ENCODE peak calls at places on chromosomes 5 and 9, in five cellular contexts. E is breast epithelium, Y is erythroblast, B is heart left ventricle, G is transverse colon. F is an unnamed sample.

GRCh38 chr9:17622166-17622565 is 43.3 kb downstream of the SH3GL2 start:
- DNase-seq in E (no peak), B (no peak), G (no peak), Y (no peak), F (no peak)

GRCh38 chr9:36436909-36437308 is 36.8 kb upstream of the RNF38 start:
- DNase-seq in E (no peak), G (no peak), B (peak), Y (no peak), F (no peak)

GRCh38 chr9:134381671-134382505 is 55.6 kb downstream of the RXRA start:
- DNase-seq in G (peak), B (no peak), Y (peak), E (no peak), F (peak)

GRCh38 chr5:144191998-144192397 is 21.3 kb downstream of the KCTD16 start:
- DNase-seq in G (no peak), B (no peak), E (no peak), Y (peak), F (no peak)

GRCh38 chr9:15606667-15607472 is 54.0 kb downstream of the CCDC171 start:
- DNase-seq in E (no peak), Y (peak), B (no peak), G (no peak), F (no peak)

GRCh38 chr5:172766287-172767104 is 4.5 kb downstream of the DUSP1 start:
- DNase-seq in G (peak), B (peak), E (peak), Y (no peak), F (peak)

GRCh38 chr5:53480474-53481353 is at the start of gene FST:
- DNase-seq in G (no peak), B (peak), E (no peak), Y (peak), F (peak)

GRCh38 chr5:76870046-76870445 is 20.2 kb downstream of the S100Z start:
- DNase-seq in B (no peak), G (no peak), Y (no peak), E (no peak), F (no peak)

GRCh38 chr5:76403963-76404693 is 1.0 kb downstream of the IQGAP2 start:
- DNase-seq in Y (peak), E (peak), G (peak), B (peak), F (peak)

GRCh38 chr5:74885170-74885569 is 19.0 kb upstream of the FAM169A start:
- DNase-seq in E (no peak), Y (no peak), B (no peak), G (no peak), F (no peak)

GRCh38 chr9:98491778-98492177 is 217.0 kb downstream of the GABBR2 start:
- DNase-seq in E (no peak), B (peak), Y (no peak), G (no peak), F (no peak)

GRCh38 chr9:124778575-124779367 is 1.8 kb downstream of the OLFML2A start:
- DNase-seq in Y (no peak), G (no peak), E (no peak), B (no peak), F (no peak)

GRCh38 chr9:32431196-32431595 is 46.8 kb downstream of the ACO1 start:
- DNase-seq in G (no peak), Y (peak), E (no peak), B (no peak), F (no peak)

GRCh38 chr5:32767948-32768427 is 56.9 kb downstream of the NPR3 start:
- DNase-seq in B (no peak), E (no peak), G (no peak), Y (no peak), F (no peak)

GRCh38 chr9:136575626-136576268 is 29.9 kb upstream of the NOTCH1 start:
- DNase-seq in E (no peak), B (no peak), Y (no peak), G (no peak), F (no peak)

GRCh38 chr9:17776735-17777134 is 197.9 kb downstream of the SH3GL2 start:
- DNase-seq in B (peak), E (peak), G (no peak), Y (no peak), F (no peak)

GRCh38 chr5:108529381-108529780 is 147.5 kb upstream of the FBXL17 start:
- DNase-seq in Y (no peak), G (no peak), B (no peak), E (no peak), F (no peak)

GRCh38 chr9:20495133-20495532 is 127.2 kb downstream of the MLLT3 start:
- DNase-seq in B (no peak), G (no peak), Y (no peak), E (no peak), F (no peak)

GRCh38 chr9:87766697-87767096 is 40.8 kb downstream of the CTSL start:
- DNase-seq in G (no peak), E (no peak), B (no peak), Y (peak), F (no peak)

GRCh38 chr9:38417003-38417965 is 7.0 kb downstream of the IGFBPL1 start:
- DNase-seq in E (no peak), Y (peak), B (no peak), G (peak), F (no peak)

GRCh38 chr9:134657666-134658377 is 16.2 kb downstream of the COL5A1 start:
- DNase-seq in B (no peak), Y (no peak), G (no peak), E (no peak), F (peak)

GRCh38 chr9:134011401-134011800 is 13.9 kb upstream of the BRD3OS start:
- DNase-seq in G (no peak), E (no peak), Y (no peak), B (no peak), F (no peak)

GRCh38 chr5:134130239-134130945 is 15.9 kb downstream of the TCF7 start:
- DNase-seq in G (no peak), E (no peak), B (no peak), Y (no peak), F (peak)

GRCh38 chr5:139215176-139215975 is 17.2 kb upstream of the SIL1 start:
- DNase-seq in E (no peak), B (no peak), G (no peak), Y (no peak), F (no peak)

GRCh38 chr9:12813960-12814876 is 39.4 kb downstream of the LURAP1L start:
- DNase-seq in G (peak), Y (peak), B (peak), E (peak), F (no peak)

GRCh38 chr9:85599540-85600140 is 142.1 kb downstream of the AGTPBP1 start:
- DNase-seq in G (no peak), B (no peak), Y (no peak), E (no peak), F (no peak)

GRCh38 chr5:67679184-67679855 is 482.7 kb upstream of the CD180 start:
- DNase-seq in Y (no peak), B (no peak), G (no peak), E (no peak), F (no peak)

GRCh38 chr9:109632817-109633216 is 134.7 kb upstream of the PTPN3 start:
- DNase-seq in B (no peak), Y (no peak), G (no peak), E (no peak), F (no peak)

GRCh38 chr5:115194671-115195070 is 25.0 kb upstream of the TRIM36 start:
- DNase-seq in E (no peak), G (peak), Y (no peak), B (no peak), F (peak)

GRCh38 chr5:106601605-106602004 is 1069.1 kb downstream of the EFNA5 start:
- DNase-seq in E (no peak), G (no peak), B (no peak), Y (no peak), F (no peak)

DNA sequence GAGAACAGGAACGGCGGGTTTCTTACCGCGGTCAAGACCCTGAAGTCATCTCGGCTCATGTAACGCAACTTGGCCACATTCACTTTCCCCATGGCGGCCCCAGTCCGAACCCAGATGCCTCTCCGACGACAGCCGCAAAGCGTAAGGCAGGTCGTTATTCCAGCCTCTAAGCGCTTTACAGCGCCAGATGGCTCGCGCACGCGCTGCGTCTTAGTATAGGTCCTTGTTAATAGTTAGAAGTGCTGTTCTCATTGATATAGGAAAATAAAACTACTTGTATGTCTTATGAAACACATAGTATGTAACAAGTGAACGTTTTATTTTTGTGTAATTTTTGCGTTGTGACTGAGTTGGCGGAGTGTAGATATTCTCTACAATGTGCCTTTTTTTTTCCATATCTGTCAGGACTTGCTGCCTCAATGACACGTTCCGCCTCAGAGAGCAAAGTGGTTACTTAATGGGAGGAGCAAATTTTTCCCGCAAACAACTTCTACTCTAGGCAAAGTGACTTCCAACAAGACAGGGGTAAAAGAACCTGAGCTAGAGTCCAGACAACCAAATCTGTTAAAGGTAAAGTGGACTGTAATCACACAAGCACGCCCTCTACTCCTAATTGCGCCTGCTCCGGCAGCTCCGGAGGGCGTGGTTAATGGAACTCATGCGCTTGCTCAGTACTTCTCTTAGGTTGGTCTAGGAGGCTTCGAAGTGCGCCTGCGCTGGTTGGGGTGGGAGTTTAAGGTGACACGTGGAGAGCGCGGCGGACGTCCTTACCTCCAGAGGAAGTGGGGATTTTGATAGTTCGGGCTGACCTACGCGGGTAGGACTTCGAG is at the start of gene RIOK2:
- DNase-seq in G (peak), B (peak), E (peak), Y (peak), F (peak)
- TF ChIP-seq POLR2A in G (peak), B (no peak), E (no peak), Y (peak), F (peak)

DNA sequence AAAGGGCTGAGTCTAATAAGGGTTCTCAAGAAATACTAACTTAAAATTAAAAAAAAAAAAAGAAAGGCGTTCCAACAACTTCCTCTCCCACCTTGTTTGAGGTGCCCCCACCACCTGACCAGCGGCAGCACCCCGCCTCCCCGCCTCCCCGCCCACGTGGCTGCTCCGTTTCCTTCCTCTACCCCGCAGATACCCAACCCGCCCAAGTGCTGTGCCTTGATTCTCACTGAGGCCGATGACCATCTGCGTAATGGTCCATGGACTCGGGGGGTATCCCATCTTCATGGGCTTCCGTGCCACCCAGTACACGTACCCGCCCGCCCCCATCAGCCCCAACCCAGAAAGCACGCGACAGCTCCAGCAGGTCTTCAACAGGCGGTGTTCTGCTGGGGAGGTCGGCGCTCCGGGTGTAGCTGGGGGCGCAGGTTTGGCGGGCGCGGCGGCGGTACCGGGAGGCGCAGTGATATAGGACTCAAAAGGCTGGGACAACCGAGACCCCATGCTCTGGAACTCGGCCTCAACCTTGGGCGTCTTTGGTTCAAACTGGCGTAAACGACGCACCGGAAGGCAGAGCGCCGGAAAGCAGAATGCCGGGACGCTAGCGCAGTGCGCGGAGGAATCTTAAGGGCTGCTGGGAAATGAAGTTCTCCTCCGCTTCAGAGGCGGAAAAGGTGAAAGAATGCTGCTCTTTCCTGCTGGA is at the start of gene DMAC1:
- DNase-seq in G (peak), B (peak), Y (peak), E (peak), F (peak)
- TF ChIP-seq POLR2A in G (peak), B (no peak), Y (peak), E (peak), F (peak)

GRCh38 chr5:173853370-173854131 is 34.6 kb upstream of the CPEB4 start:
- DNase-seq in E (no peak), Y (peak), B (no peak), G (no peak), F (no peak)
- TF ChIP-seq POLR2A in E (no peak), Y (peak), B (no peak), G (no peak), F (no peak)

GRCh38 chr9:129482521-129483466 is 138.1 kb downstream of the C9orf50 start:
- DNase-seq in B (peak), G (peak), Y (peak), E (peak), F (peak)
- TF ChIP-seq POLR2A in B (no peak), G (peak), Y (no peak), E (no peak), F (peak)

DNA sequence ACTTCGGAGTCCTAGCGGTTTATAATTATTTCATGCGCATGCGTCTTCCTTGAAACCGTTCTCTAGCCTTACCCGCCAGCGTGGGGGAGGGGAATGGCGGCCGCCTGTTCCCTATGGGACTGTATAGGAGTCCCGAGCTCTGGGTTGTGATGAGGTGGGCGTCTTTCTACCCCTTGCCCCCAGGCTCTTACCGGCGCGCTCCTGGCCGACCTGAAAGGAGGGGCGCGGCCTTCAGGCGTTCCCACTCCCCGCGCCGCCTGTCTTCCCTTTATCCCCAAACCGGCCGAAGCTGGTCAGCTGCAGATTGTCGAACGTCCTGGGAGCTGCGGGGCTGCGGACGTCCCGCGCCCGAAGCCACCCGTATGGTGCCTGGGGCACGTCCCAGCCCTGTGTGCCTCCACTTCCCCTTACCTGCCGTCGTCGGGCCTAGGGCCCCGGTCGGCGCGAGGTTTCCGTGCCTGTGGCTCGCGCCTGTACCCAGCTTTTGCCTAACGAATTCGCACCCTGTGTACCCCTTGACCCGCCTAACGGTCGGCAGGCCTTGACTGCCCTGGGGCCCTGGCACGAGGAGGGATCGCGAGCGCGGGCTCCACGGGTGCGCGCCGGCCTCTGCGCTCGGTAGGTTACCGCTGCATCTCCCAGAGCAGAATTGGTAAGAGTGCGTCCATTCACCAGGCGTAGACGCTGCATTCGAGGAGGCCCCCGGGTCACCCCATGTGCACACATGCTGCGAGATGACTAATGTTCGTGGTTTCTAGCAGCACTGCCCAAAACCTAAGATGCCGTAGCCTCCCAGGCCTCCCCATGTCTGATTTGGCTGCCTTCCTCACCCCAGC is 653 bp upstream of the HNRNPH1 start:
- DNase-seq in B (peak), G (peak), Y (peak), E (peak), F (peak)
- TF ChIP-seq POLR2A in B (no peak), G (no peak), Y (no peak), E (no peak), F (no peak)

GRCh38 chr5:55033568-55033967 is 9.5 kb downstream of the GZMK start:
- DNase-seq in G (no peak), Y (no peak), E (no peak), B (no peak), F (no peak)
- TF ChIP-seq POLR2A in G (no peak), Y (no peak), E (no peak), B (no peak), F (no peak)

DNA sequence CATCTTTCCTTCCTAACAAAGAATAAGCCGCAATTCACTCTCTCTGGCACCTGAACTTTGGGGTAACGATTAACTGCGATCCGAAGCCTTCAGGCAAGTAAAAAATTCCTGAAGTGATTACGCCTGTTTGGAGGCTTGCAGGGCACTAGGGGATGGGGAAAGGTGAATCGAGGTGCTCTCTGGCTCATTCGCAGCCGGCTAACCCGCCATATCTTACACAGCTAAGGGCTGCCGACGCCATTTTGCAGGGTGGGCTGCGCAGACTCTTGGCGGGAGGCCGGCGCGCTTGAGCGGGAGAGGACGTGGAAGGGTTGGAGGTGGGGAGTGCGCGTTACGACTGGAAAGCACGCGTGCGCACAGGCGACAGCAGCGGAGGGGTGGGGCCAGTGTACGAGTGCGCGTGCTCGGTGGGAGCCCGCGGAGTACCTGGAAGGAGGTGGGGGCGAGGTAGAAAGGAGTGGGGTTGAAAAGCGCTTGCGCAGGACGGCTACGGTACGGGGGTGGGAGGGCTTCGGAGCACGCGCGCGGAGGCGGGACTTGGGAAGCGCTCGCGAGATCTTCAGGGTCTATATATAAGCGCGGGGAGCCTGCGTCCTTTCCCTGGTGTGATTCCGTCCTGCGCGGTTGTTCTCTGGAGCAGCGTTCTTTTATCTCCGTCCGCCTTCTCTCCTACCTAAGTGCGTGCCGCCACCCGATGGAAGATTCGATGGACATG is at the start of gene NPM1:
- DNase-seq in Y (peak), E (peak), B (peak), G (peak), F (peak)
- TF ChIP-seq POLR2A in Y (peak), E (peak), B (peak), G (peak), F (peak)

GRCh38 chr5:103562453-103563157 is at the start of gene NUDT12:
- DNase-seq in B (peak), G (peak), Y (peak), E (peak), F (peak)
- TF ChIP-seq POLR2A in B (no peak), G (peak), Y (peak), E (no peak), F (peak)

GRCh38 chr5:170747357-170747756 is 36.2 kb upstream of the GABRP start:
- DNase-seq in E (no peak), Y (no peak), B (peak), G (no peak), F (no peak)

GRCh38 chr5:170746952-170747340 is 36.6 kb upstream of the GABRP start:
- DNase-seq in Y (no peak), B (no peak), E (no peak), G (no peak), F (peak)

GRCh38 chr5:170743876-170744212 is 39.7 kb upstream of the GABRP start:
- DNase-seq in B (no peak), E (no peak), Y (no peak), G (no peak), F (no peak)

GRCh38 chr5:170746081-170746951 is 37.2 kb upstream of the GABRP start:
- DNase-seq in Y (no peak), E (no peak), B (peak), G (no peak), F (no peak)

DNA sequence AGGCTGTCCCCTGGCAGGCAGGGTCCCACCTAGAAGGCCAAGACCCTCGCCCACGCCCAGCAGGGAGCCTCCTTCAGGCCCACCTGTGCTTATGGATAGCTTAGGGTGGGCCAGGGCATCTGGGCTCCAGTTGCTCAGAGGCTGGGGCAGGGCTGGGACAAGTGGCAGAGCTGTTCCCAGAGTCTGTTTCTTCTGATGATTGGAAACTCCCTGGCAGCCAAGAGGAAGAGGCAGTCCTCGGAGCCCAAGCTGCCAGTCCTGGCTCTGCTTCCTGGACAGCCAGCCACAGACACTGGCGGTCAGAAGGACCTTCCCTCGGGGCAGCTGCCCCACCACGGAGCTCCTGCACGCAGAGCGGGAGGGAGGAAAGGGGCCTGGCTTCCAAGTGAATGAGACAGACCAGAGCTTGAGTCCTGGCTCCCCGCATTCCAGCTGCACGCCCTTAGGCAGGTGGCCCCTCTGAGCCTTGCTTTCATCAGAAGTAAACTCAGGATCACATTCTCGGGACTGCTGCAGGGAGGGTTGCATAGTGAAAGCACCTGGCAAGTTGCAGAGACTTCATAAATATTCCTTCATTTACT is 38.0 kb upstream of the GABRP start:
- DNase-seq in E (peak), Y (no peak), B (peak), G (no peak), F (peak)
- TF ChIP-seq POLR2A in E (no peak), Y (no peak), B (no peak), G (no peak), F (no peak)